ENCODE peak calls at places on chromosomes 4 and X, in four cellular contexts. One of them, this sample, is unnamed. For H3K4me1, the result is how much of the 10 kb centered on the place peaks cover.

GRCh38 chr4:120694973-120695372 is 227.6 kb downstream of the PRDM5 start:
- DNase-seq in PC-3: peak
- DNase-seq in mesendoderm: no peak
- DNase-seq in endodermal cell: no peak
- DNase-seq in this sample: peak

GRCh38 chr4:11912886-11913285 is 484.2 kb upstream of the HS3ST1 start:
- DNase-seq in endodermal cell: no peak
- DNase-seq in mesendoderm: no peak
- DNase-seq in PC-3: peak
- DNase-seq in this sample: peak

GRCh38 chr4:189771696-189772361 is 168.8 kb upstream of the FRG1 start:
- DNase-seq in PC-3: no peak
- DNase-seq in mesendoderm: no peak
- DNase-seq in endodermal cell: no peak
- DNase-seq in this sample: no peak

GRCh38 chrX:38052096-38052495 is 45.7 kb downstream of the SYTL5 start:
- DNase-seq in mesendoderm: no peak
- DNase-seq in PC-3: peak
- DNase-seq in endodermal cell: no peak
- DNase-seq in this sample: peak

GRCh38 chr4:88162636-88163035 is 4.2 kb upstream of the ABCG2 start:
- DNase-seq in endodermal cell: no peak
- DNase-seq in mesendoderm: no peak
- DNase-seq in PC-3: no peak
- DNase-seq in this sample: no peak

GRCh38 chr4:30714408-30715031 is 5.6 kb upstream of the PCDH7 start:
- DNase-seq in PC-3: peak
- DNase-seq in endodermal cell: peak
- DNase-seq in mesendoderm: peak
- DNase-seq in this sample: peak

GRCh38 chrX:34629572-34629971 is 27.5 kb downstream of the TMEM47 start:
- DNase-seq in PC-3: no peak
- DNase-seq in endodermal cell: no peak
- DNase-seq in mesendoderm: no peak
- DNase-seq in this sample: no peak

GRCh38 chrX:68699960-68700746 is 52.7 kb downstream of the STARD8 start:
- DNase-seq in mesendoderm: no peak
- DNase-seq in PC-3: no peak
- DNase-seq in endodermal cell: no peak
- DNase-seq in this sample: no peak

GRCh38 chr4:87180767-87181166 is 39.7 kb downstream of the KLHL8 start:
- DNase-seq in PC-3: no peak
- DNase-seq in mesendoderm: no peak
- DNase-seq in endodermal cell: no peak
- DNase-seq in this sample: no peak

GRCh38 chr4:2065106-2065930 is 6.2 kb downstream of the NAT8L start:
- DNase-seq in endodermal cell: peak
- DNase-seq in mesendoderm: no peak
- DNase-seq in PC-3: no peak
- DNase-seq in this sample: no peak

GRCh38 chrX:77785400-77785745 is 643 bp downstream of the ATRX start:
- DNase-seq in PC-3: peak
- DNase-seq in mesendoderm: peak
- DNase-seq in endodermal cell: peak
- DNase-seq in this sample: no peak

GRCh38 chr4:27807207-27807606 is 946.6 kb downstream of the STIM2 start:
- DNase-seq in endodermal cell: no peak
- DNase-seq in mesendoderm: no peak
- DNase-seq in PC-3: no peak
- DNase-seq in this sample: no peak

GRCh38 chr4:152935138-152935537 is 985 bp upstream of the FHDC1 start:
- DNase-seq in PC-3: peak
- DNase-seq in mesendoderm: peak
- DNase-seq in endodermal cell: peak
- DNase-seq in this sample: peak

GRCh38 chr4:81136161-81136910 is 78.7 kb downstream of the PRKG2 start:
- DNase-seq in PC-3: peak
- DNase-seq in endodermal cell: no peak
- DNase-seq in mesendoderm: no peak
- DNase-seq in this sample: no peak

GRCh38 chrX:34578237-34578636 is 78.8 kb downstream of the TMEM47 start:
- DNase-seq in mesendoderm: peak
- DNase-seq in endodermal cell: no peak
- DNase-seq in PC-3: peak
- DNase-seq in this sample: no peak

GRCh38 chrX:15343075-15343476 is 7.8 kb upstream of the PIGA start:
- DNase-seq in endodermal cell: no peak
- DNase-seq in mesendoderm: no peak
- DNase-seq in PC-3: peak
- DNase-seq in this sample: no peak

GRCh38 chr4:47972181-47972580 is 44.3 kb downstream of the CNGA1 start:
- DNase-seq in mesendoderm: no peak
- DNase-seq in endodermal cell: no peak
- DNase-seq in PC-3: no peak
- DNase-seq in this sample: no peak

GRCh38 chrX:41468647-41469323 is 21.6 kb downstream of the NYX start:
- DNase-seq in mesendoderm: no peak
- DNase-seq in PC-3: peak
- DNase-seq in endodermal cell: no peak
- DNase-seq in this sample: no peak

GRCh38 chr4:103443324-103443723 is 245.2 kb upstream of the CENPE start:
- DNase-seq in mesendoderm: peak
- DNase-seq in PC-3: peak
- DNase-seq in endodermal cell: no peak
- DNase-seq in this sample: no peak

GRCh38 chr4:141134051-141134450 is 782 bp upstream of the RNF150 start:
- DNase-seq in mesendoderm: no peak
- DNase-seq in endodermal cell: no peak
- DNase-seq in PC-3: no peak
- DNase-seq in this sample: no peak

GRCh38 chr4:168562021-168562691 is 65.3 kb downstream of the PALLD start:
- DNase-seq in endodermal cell: no peak
- DNase-seq in PC-3: peak
- DNase-seq in mesendoderm: no peak
- DNase-seq in this sample: no peak

GRCh38 chrX:10749113-10749512 is 128.7 kb upstream of the MID1 start:
- DNase-seq in endodermal cell: no peak
- DNase-seq in mesendoderm: no peak
- DNase-seq in PC-3: no peak
- DNase-seq in this sample: peak
- H3K9ac ChIP-seq in endodermal cell: no peak
- H3K9ac ChIP-seq in mesendoderm: no peak
- H3K9ac ChIP-seq in PC-3: no peak
- H3K9ac ChIP-seq in this sample: no peak

GRCh38 chr4:41873380-41874295 is 61.6 kb upstream of the TMEM33 start:
- DNase-seq in endodermal cell: peak
- DNase-seq in PC-3: no peak
- DNase-seq in mesendoderm: peak
- DNase-seq in this sample: no peak

GRCh38 chr4:41878170-41878941 is 56.9 kb upstream of the TMEM33 start:
- DNase-seq in mesendoderm: no peak
- DNase-seq in PC-3: no peak
- DNase-seq in endodermal cell: peak
- DNase-seq in this sample: no peak

GRCh38 chr4:41877020-41877796 is 58.0 kb upstream of the TMEM33 start:
- DNase-seq in endodermal cell: peak
- DNase-seq in mesendoderm: no peak
- DNase-seq in PC-3: no peak
- DNase-seq in this sample: no peak

GRCh38 chr4:41874873-41875272 is 60.4 kb upstream of the TMEM33 start:
- DNase-seq in PC-3: no peak
- DNase-seq in mesendoderm: no peak
- DNase-seq in endodermal cell: no peak
- DNase-seq in this sample: no peak

DNA sequence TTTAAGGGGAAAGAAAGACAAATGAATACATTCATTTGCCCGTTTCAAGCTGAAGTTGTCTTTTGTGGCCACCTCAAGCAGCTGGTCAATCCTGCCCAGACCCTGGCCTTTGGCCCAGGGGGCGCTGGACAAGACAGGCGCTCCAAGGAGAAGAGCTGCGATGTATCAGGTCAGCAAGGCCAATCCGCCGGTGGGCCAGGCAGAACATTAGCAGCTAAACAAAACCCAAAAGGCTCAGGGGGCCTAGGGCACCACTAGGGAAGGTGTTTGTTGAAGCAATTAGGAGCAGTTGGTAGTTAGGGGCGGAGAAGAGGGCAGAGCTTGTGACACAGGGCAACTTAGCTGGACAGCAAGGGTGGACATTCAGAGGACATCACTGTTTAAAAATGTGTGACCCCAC is 60.8 kb upstream of the TMEM33 start:
- DNase-seq in PC-3: no peak
- DNase-seq in endodermal cell: peak
- DNase-seq in mesendoderm: no peak
- DNase-seq in this sample: no peak
- H3K4me1 ChIP-seq in PC-3: under half
- H3K4me1 ChIP-seq in endodermal cell: under half
- H3K4me1 ChIP-seq in mesendoderm: under half
- H3K4me1 ChIP-seq in this sample: under half

GRCh38 chrX:13257223-13258051 is 62.4 kb downstream of the ATXN3L start:
- DNase-seq in PC-3: no peak
- DNase-seq in mesendoderm: no peak
- DNase-seq in endodermal cell: no peak
- DNase-seq in this sample: no peak

GRCh38 chrX:13258725-13259124 is 61.1 kb downstream of the ATXN3L start:
- DNase-seq in PC-3: no peak
- DNase-seq in endodermal cell: no peak
- DNase-seq in mesendoderm: no peak
- DNase-seq in this sample: no peak

GRCh38 chrX:13258052-13258444 is 61.8 kb downstream of the ATXN3L start:
- DNase-seq in endodermal cell: no peak
- DNase-seq in PC-3: no peak
- DNase-seq in mesendoderm: no peak
- DNase-seq in this sample: no peak

GRCh38 chrX:13254870-13255269 is 65.0 kb downstream of the ATXN3L start:
- DNase-seq in PC-3: no peak
- DNase-seq in mesendoderm: no peak
- DNase-seq in endodermal cell: no peak
- DNase-seq in this sample: no peak

DNA sequence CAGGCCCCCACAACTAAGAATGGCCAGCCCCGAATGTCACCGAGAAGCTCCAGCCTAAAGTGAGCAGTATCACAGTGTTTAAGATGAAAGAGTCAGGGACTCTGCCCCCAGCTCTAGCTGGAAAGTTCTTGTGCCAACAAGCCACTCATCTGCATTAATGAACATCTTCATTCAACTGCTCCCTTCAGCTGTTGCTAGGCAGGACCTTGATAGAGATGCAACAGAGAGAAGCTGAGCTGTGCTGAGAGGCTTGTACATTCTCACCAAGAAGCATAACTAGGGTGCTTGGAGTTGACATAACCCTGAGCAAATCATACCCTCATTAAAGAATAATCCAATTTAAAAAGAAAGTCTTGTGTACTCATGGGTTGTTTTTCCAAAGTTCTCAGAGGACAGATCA is 63.3 kb downstream of the ATXN3L start:
- DNase-seq in endodermal cell: no peak
- DNase-seq in PC-3: no peak
- DNase-seq in mesendoderm: no peak
- DNase-seq in this sample: no peak
- H3K9ac ChIP-seq in endodermal cell: no peak
- H3K9ac ChIP-seq in PC-3: no peak
- H3K9ac ChIP-seq in mesendoderm: no peak
- H3K9ac ChIP-seq in this sample: no peak

DNA sequence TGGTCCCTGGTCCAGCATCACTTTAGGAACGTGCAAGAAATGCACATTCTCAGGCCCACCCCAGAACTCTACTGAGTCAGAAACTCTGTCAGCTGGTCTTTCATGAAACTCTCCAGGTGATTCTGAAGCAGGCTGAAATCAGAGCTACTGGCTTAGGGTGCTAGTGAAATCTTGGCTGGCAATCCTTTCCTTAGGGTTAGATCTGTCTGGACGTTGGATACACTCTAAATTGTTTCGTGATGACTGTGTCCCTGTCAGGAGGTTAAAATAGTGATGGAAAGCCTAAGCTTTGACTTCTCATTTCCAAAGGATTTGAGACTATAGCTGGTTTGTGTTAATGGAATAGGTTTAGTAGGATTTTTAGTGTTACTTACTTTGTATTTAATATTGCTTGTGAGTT is 99.1 kb downstream of the ARHGAP10 start:
- DNase-seq in PC-3: peak
- DNase-seq in mesendoderm: peak
- DNase-seq in endodermal cell: no peak
- DNase-seq in this sample: peak
- H3K4me1 ChIP-seq in PC-3: under half
- H3K4me1 ChIP-seq in mesendoderm: under half
- H3K4me1 ChIP-seq in endodermal cell: under half
- H3K4me1 ChIP-seq in this sample: half or more

GRCh38 chr4:100420571-100420970 is 97.3 kb downstream of the EMCN start:
- DNase-seq in mesendoderm: no peak
- DNase-seq in endodermal cell: no peak
- DNase-seq in PC-3: peak
- DNase-seq in this sample: no peak
- H3K9ac ChIP-seq in mesendoderm: no peak
- H3K9ac ChIP-seq in endodermal cell: no peak
- H3K9ac ChIP-seq in PC-3: no peak
- H3K9ac ChIP-seq in this sample: peak

GRCh38 chrX:79266702-79267101 is 100.4 kb downstream of the ITM2A start:
- DNase-seq in mesendoderm: no peak
- DNase-seq in endodermal cell: no peak
- DNase-seq in PC-3: no peak
- DNase-seq in this sample: no peak
- H3K4me1 ChIP-seq in mesendoderm: under half
- H3K4me1 ChIP-seq in endodermal cell: under half
- H3K4me1 ChIP-seq in PC-3: under half
- H3K4me1 ChIP-seq in this sample: under half

GRCh38 chr4:53322696-53323095 is 43.2 kb downstream of the SCFD2 start:
- DNase-seq in endodermal cell: no peak
- DNase-seq in mesendoderm: no peak
- DNase-seq in PC-3: peak
- DNase-seq in this sample: no peak

GRCh38 chr4:53321151-53321987 is 44.5 kb downstream of the SCFD2 start:
- DNase-seq in mesendoderm: no peak
- DNase-seq in PC-3: peak
- DNase-seq in endodermal cell: no peak
- DNase-seq in this sample: no peak

GRCh38 chr4:53326535-53326934 is 39.3 kb downstream of the SCFD2 start:
- DNase-seq in endodermal cell: no peak
- DNase-seq in mesendoderm: no peak
- DNase-seq in PC-3: no peak
- DNase-seq in this sample: no peak

DNA sequence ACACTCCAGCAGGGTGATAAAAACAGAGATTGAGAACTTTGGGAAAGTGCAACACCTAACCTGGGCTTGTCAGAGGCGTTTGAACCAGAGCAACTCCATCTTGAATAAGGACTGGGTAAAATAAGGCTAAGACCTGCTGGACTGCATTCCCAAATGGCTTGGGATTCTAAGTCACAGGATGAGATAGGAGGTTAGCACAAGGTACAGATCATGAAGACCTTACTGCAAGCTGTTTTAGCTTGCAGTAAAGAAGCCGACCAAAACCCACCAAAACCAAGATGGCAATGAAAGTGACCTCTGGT is 43.9 kb downstream of the SCFD2 start:
- DNase-seq in PC-3: no peak
- DNase-seq in mesendoderm: no peak
- DNase-seq in endodermal cell: no peak
- DNase-seq in this sample: no peak
- H3K9ac ChIP-seq in PC-3: peak
- H3K9ac ChIP-seq in mesendoderm: no peak
- H3K9ac ChIP-seq in endodermal cell: no peak
- H3K9ac ChIP-seq in this sample: no peak

GRCh38 chr4:14864967-14865366 is 137.3 kb upstream of the CPEB2 start:
- DNase-seq in endodermal cell: no peak
- DNase-seq in mesendoderm: no peak
- DNase-seq in PC-3: no peak
- DNase-seq in this sample: no peak
- H3K4me1 ChIP-seq in endodermal cell: under half
- H3K4me1 ChIP-seq in mesendoderm: under half
- H3K4me1 ChIP-seq in PC-3: under half
- H3K4me1 ChIP-seq in this sample: under half

This sample was measured in keratinocyte.